ENCODE peak calls at places on chromosomes 2 and 18, in four cellular contexts. G, S, X and P are unnamed samples.

GRCh38 chr2:17373736-17374135 is 144.5 kb downstream of the RAD51AP2 start:
- DNase-seq in S (no peak), G (no peak), X (peak), P (no peak)

GRCh38 chr2:29335391-29335790 is 220.2 kb downstream of the CLIP4 start:
- DNase-seq in S (no peak), X (no peak), G (no peak), P (no peak)

GRCh38 chr2:206457188-206457634 is 13.9 kb downstream of the ADAM23 start:
- DNase-seq in S (no peak), G (no peak), X (no peak), P (no peak)

GRCh38 chr18:22169011-22169888 is at the start of gene GATA6:
- DNase-seq in S (peak), G (peak), X (peak), P (peak)

GRCh38 chr2:161165266-161165665 is 5.0 kb downstream of the TANK start:
- DNase-seq in S (no peak), G (no peak), X (peak), P (no peak)

GRCh38 chr2:85410584-85411404 is 628 bp upstream of the CAPG start:
- DNase-seq in X (peak), S (no peak), G (no peak), P (no peak)

GRCh38 chr2:180478883-180479282 is 471.8 kb upstream of the CWC22 start:
- DNase-seq in G (no peak), S (no peak), X (no peak), P (no peak)

GRCh38 chr2:137005173-137005572 is 239.8 kb downstream of the THSD7B start:
- DNase-seq in X (no peak), G (no peak), S (no peak), P (no peak)

GRCh38 chr2:241893265-241893664 is 23.7 kb downstream of the RTP5 start:
- DNase-seq in S (peak), G (no peak), X (no peak), P (peak)

GRCh38 chr2:41414486-41415230 is 633.2 kb upstream of the PKDCC start:
- DNase-seq in S (no peak), G (no peak), X (peak), P (no peak)

GRCh38 chr18:79964330-79965118 is at the start of gene HSBP1L1:
- DNase-seq in S (peak), X (peak), G (no peak), P (peak)

GRCh38 chr2:120963997-120964396 is 228.3 kb downstream of the GLI2 start:
- DNase-seq in G (no peak), S (no peak), X (no peak), P (no peak)

GRCh38 chr2:213011505-213011904 is 139.9 kb downstream of the IKZF2 start:
- DNase-seq in G (no peak), X (no peak), S (no peak), P (no peak)

GRCh38 chr2:101697124-101697793 is at the start of gene MAP4K4:
- DNase-seq in G (peak), X (peak), S (peak), P (peak)

GRCh38 chr2:26190369-26190768 is 17.5 kb downstream of the GAREM2 start:
- DNase-seq in X (no peak), G (no peak), S (no peak), P (no peak)

GRCh38 chr2:169819106-169819505 is 5.6 kb downstream of the METTL5 start:
- DNase-seq in G (no peak), X (no peak), S (no peak), P (no peak)

GRCh38 chr2:36707050-36707449 is 10.5 kb downstream of the VIT start:
- DNase-seq in X (peak), S (no peak), G (no peak), P (no peak)

GRCh38 chr2:105237045-105237765 is 4.3 kb upstream of the GPR45 start:
- DNase-seq in G (no peak), X (no peak), S (no peak), P (no peak)

GRCh38 chr18:27780061-27780740 is 396.7 kb downstream of the CDH2 start:
- DNase-seq in S (no peak), G (no peak), X (no peak), P (no peak)

GRCh38 chr18:51191139-51191717 is 6.3 kb downstream of the MEX3C start:
- DNase-seq in G (no peak), X (peak), S (no peak), P (no peak)

GRCh38 chr2:201931955-201932354 is 101.7 kb upstream of the FZD7 start:
- DNase-seq in G (no peak), S (no peak), X (peak), P (no peak)

GRCh38 chr2:317501-318424 is 29.9 kb upstream of the ALKAL2 start:
- DNase-seq in X (peak), G (no peak), S (no peak), P (no peak)

GRCh38 chr2:241314933-241315182 is 614 bp downstream of the HDLBP start:
- DNase-seq in S (no peak), G (no peak), X (no peak), P (no peak)

GRCh38 chr2:53130441-53130943 is 637.1 kb upstream of the CHAC2 start:
- DNase-seq in X (peak), G (no peak), S (no peak), P (no peak)

GRCh38 chr2:160901631-160902030 is 258.6 kb upstream of the TANK start:
- DNase-seq in G (no peak), S (no peak), X (no peak), P (no peak)

GRCh38 chr2:226903179-226903578 is 67.3 kb downstream of the RHBDD1 start:
- DNase-seq in X (peak), G (no peak), S (no peak), P (no peak)

GRCh38 chr2:235330775-235331438 is 162.9 kb upstream of the AGAP1 start:
- DNase-seq in S (no peak), G (no peak), X (peak), P (no peak)

GRCh38 chr2:111117666-111118454 is 2.9 kb upstream of the BCL2L11 start:
- DNase-seq in S (no peak), G (no peak), X (peak), P (peak)

GRCh38 chr2:103232882-103233281 is 471.1 kb downstream of the TMEM182 start:
- DNase-seq in G (no peak), S (no peak), X (peak), P (no peak)

GRCh38 chr2:60409207-60409871 is 144.1 kb downstream of the BCL11A start:
- DNase-seq in G (no peak), S (no peak), X (no peak), P (no peak)

GRCh38 chr2:20670315-20671035 is 3.5 kb downstream of the GDF7 start:
- DNase-seq in S (peak), G (no peak), X (peak), P (peak)

GRCh38 chr2:174180165-174180724 is 68.1 kb downstream of the OLA1 start:
- DNase-seq in X (no peak), G (no peak), S (no peak), P (no peak)

GRCh38 chr2:216653931-216654365 is 20.7 kb downstream of the IGFBP2 start:
- DNase-seq in G (no peak), S (no peak), X (no peak), P (no peak)

GRCh38 chr2:237772513-237772912 is 26.1 kb upstream of the RBM44 start:
- DNase-seq in S (no peak), G (no peak), X (no peak), P (no peak)